ENCODE peak calls at places on chromosomes 13 and 19, in six cellular contexts. One of them, this sample, is unnamed.

GRCh38 chr19:4636151-4636717 is 3.1 kb upstream of the TNFAIP8L1 start:
- DNase-seq in GM23248: peak; percentile 74
- DNase-seq in mesenchymal stem cell: peak; percentile 52
- DNase-seq in mammary epithelial cell: peak; percentile 21
- DNase-seq in colonic mucosa: peak; percentile 65
- DNase-seq in endothelial cell of umbilical vein: peak; percentile 50
- DNase-seq in this sample: peak; percentile 60

GRCh38 chr19:37998801-37999308 is 91.8 kb downstream of the SIPA1L3 start:
- DNase-seq in GM23248: no peak
- DNase-seq in mesenchymal stem cell: no peak
- DNase-seq in mammary epithelial cell: no peak
- DNase-seq in colonic mucosa: no peak
- DNase-seq in endothelial cell of umbilical vein: no peak
- DNase-seq in this sample: no peak

GRCh38 chr13:48266967-48267639 is 34.1 kb downstream of the ITM2B start:
- DNase-seq in GM23248: peak; percentile 15
- DNase-seq in mesenchymal stem cell: no peak
- DNase-seq in mammary epithelial cell: no peak
- DNase-seq in colonic mucosa: no peak
- DNase-seq in endothelial cell of umbilical vein: no peak
- DNase-seq in this sample: peak; percentile 39

GRCh38 chr19:47110521-47111080 is 3.0 kb downstream of the ZC3H4 start:
- DNase-seq in GM23248: peak; percentile 25
- DNase-seq in mesenchymal stem cell: no peak
- DNase-seq in mammary epithelial cell: peak; percentile 24
- DNase-seq in colonic mucosa: peak; percentile 50
- DNase-seq in endothelial cell of umbilical vein: peak; percentile 30
- DNase-seq in this sample: peak; percentile 35

GRCh38 chr19:18377026-18377425 is 8.9 kb upstream of the GDF15 start:
- DNase-seq in GM23248: no peak
- DNase-seq in mesenchymal stem cell: no peak
- DNase-seq in mammary epithelial cell: no peak
- DNase-seq in colonic mucosa: peak; percentile 60
- DNase-seq in endothelial cell of umbilical vein: no peak
- DNase-seq in this sample: no peak

GRCh38 chr13:48891586-48891985 is 84.1 kb upstream of the FNDC3A start:
- DNase-seq in GM23248: peak; percentile 68
- DNase-seq in mesenchymal stem cell: peak; percentile 82
- DNase-seq in mammary epithelial cell: peak; percentile 81
- DNase-seq in colonic mucosa: no peak
- DNase-seq in endothelial cell of umbilical vein: peak; percentile 82
- DNase-seq in this sample: no peak

GRCh38 chr13:50713849-50714248 is 129.6 kb downstream of the DLEU7 start:
- DNase-seq in GM23248: peak; percentile 78
- DNase-seq in mesenchymal stem cell: peak; percentile 95
- DNase-seq in mammary epithelial cell: peak; percentile 81
- DNase-seq in colonic mucosa: peak; percentile 19
- DNase-seq in endothelial cell of umbilical vein: no peak
- DNase-seq in this sample: no peak

GRCh38 chr13:100644328-100644727 is 30.3 kb downstream of the TMTC4 start:
- DNase-seq in GM23248: no peak
- DNase-seq in mesenchymal stem cell: no peak
- DNase-seq in mammary epithelial cell: no peak
- DNase-seq in colonic mucosa: no peak
- DNase-seq in endothelial cell of umbilical vein: no peak
- DNase-seq in this sample: peak; percentile 5

GRCh38 chr13:22447132-22447886 is 733.5 kb upstream of the SGCG start:
- DNase-seq in GM23248: no peak
- DNase-seq in mesenchymal stem cell: no peak
- DNase-seq in mammary epithelial cell: no peak
- DNase-seq in colonic mucosa: no peak
- DNase-seq in endothelial cell of umbilical vein: no peak
- DNase-seq in this sample: peak; percentile 86

GRCh38 chr13:40613192-40613818 is 53.1 kb downstream of the FOXO1 start:
- DNase-seq in GM23248: no peak
- DNase-seq in mesenchymal stem cell: no peak
- DNase-seq in mammary epithelial cell: no peak
- DNase-seq in colonic mucosa: peak; percentile 46
- DNase-seq in endothelial cell of umbilical vein: peak; percentile 70
- DNase-seq in this sample: no peak

GRCh38 chr13:39527961-39528720 is 74.9 kb downstream of the LHFPL6 start:
- DNase-seq in GM23248: peak; percentile 97
- DNase-seq in mesenchymal stem cell: peak; percentile 86
- DNase-seq in mammary epithelial cell: peak; percentile 79
- DNase-seq in colonic mucosa: no peak
- DNase-seq in endothelial cell of umbilical vein: peak; percentile 80
- DNase-seq in this sample: peak; percentile 53

GRCh38 chr13:44431150-44431549 is 57.5 kb downstream of the SERP2 start:
- DNase-seq in GM23248: no peak
- DNase-seq in mesenchymal stem cell: no peak
- DNase-seq in mammary epithelial cell: no peak
- DNase-seq in colonic mucosa: peak; percentile 78
- DNase-seq in endothelial cell of umbilical vein: no peak
- DNase-seq in this sample: peak; percentile 34

GRCh38 chr19:54209748-54210494 is 9.3 kb downstream of the RPS9 start:
- DNase-seq in GM23248: peak; percentile 96
- DNase-seq in mesenchymal stem cell: peak; percentile 98
- DNase-seq in mammary epithelial cell: peak; percentile 92
- DNase-seq in colonic mucosa: peak; percentile 97
- DNase-seq in endothelial cell of umbilical vein: peak; percentile 96
- DNase-seq in this sample: peak; percentile 36

GRCh38 chr19:35404879-35405622 is 34.2 kb downstream of the GPR42 start:
- DNase-seq in GM23248: peak; percentile 99
- DNase-seq in mesenchymal stem cell: peak; percentile 90
- DNase-seq in mammary epithelial cell: peak; percentile 98
- DNase-seq in colonic mucosa: no peak
- DNase-seq in endothelial cell of umbilical vein: no peak
- DNase-seq in this sample: peak; percentile 97

GRCh38 chr13:65468628-65469027 is 1761.5 kb downstream of the PCDH9 start:
- DNase-seq in GM23248: no peak
- DNase-seq in mesenchymal stem cell: peak; percentile 6
- DNase-seq in mammary epithelial cell: no peak
- DNase-seq in colonic mucosa: no peak
- DNase-seq in endothelial cell of umbilical vein: no peak
- DNase-seq in this sample: no peak

GRCh38 chr19:18008814-18009213 is 844 bp downstream of the ARRDC2 start:
- DNase-seq in GM23248: no peak
- DNase-seq in mesenchymal stem cell: no peak
- DNase-seq in mammary epithelial cell: no peak
- DNase-seq in colonic mucosa: no peak
- DNase-seq in endothelial cell of umbilical vein: no peak
- DNase-seq in this sample: no peak

GRCh38 chr19:18007939-18008673 is at the start of gene ARRDC2:
- DNase-seq in GM23248: peak; percentile 96
- DNase-seq in mesenchymal stem cell: peak; percentile 91
- DNase-seq in mammary epithelial cell: peak; percentile 84
- DNase-seq in colonic mucosa: peak; percentile 93
- DNase-seq in endothelial cell of umbilical vein: peak; percentile 92
- DNase-seq in this sample: peak; percentile 94

GRCh38 chr13:28679628-28680027 is 20.7 kb downstream of the POMP start:
- DNase-seq in GM23248: peak; percentile 61
- DNase-seq in mesenchymal stem cell: peak; percentile 37
- DNase-seq in mammary epithelial cell: no peak
- DNase-seq in colonic mucosa: no peak
- DNase-seq in endothelial cell of umbilical vein: peak; percentile 33
- DNase-seq in this sample: no peak

GRCh38 chr13:95083758-95084157 is 217.5 kb downstream of the ABCC4 start:
- DNase-seq in GM23248: peak; percentile 84
- DNase-seq in mesenchymal stem cell: peak; percentile 85
- DNase-seq in mammary epithelial cell: peak; percentile 65
- DNase-seq in colonic mucosa: no peak
- DNase-seq in endothelial cell of umbilical vein: peak; percentile 86
- DNase-seq in this sample: no peak

GRCh38 chr13:95091755-95092154 is 209.5 kb downstream of the ABCC4 start:
- DNase-seq in GM23248: no peak
- DNase-seq in mesenchymal stem cell: no peak
- DNase-seq in mammary epithelial cell: no peak
- DNase-seq in colonic mucosa: no peak
- DNase-seq in endothelial cell of umbilical vein: no peak
- DNase-seq in this sample: no peak

DNA sequence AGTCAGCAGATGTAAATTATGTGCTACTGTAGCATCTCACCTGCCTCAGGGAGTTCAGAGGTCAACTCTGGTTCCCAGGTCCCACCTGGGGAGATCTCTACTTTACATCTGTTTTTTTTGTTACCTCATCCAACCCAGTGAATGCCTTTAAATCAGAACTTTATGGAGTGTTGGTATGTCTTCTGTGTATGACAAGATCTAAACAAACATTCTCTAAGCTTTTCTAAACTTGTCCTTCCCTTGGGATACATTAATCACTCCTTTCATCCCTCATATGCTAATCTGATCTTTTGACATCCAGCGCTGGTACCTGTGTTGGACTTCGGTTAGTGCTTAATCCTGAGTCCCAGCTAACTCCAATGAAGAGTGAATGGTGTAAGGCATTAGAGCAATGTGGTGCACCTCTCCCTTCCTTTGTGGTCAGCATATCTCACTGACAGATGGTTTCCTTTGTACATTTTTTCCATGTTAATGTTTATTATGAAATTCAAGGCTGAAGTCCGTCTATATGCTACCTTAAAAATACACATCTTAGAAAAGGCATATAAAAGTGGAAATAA is 213.4 kb downstream of the ABCC4 start:
- DNase-seq in GM23248: peak; percentile 8
- DNase-seq in mesenchymal stem cell: peak; percentile 51
- DNase-seq in mammary epithelial cell: peak; percentile 34
- DNase-seq in colonic mucosa: no peak
- DNase-seq in endothelial cell of umbilical vein: peak; percentile 83
- DNase-seq in this sample: no peak
- H3K9ac ChIP-seq in GM23248: no peak overlapping the region
- H3K9ac ChIP-seq in mesenchymal stem cell: no peak overlapping the region
- H3K9ac ChIP-seq in mammary epithelial cell: no peak overlapping the region
- H3K9ac ChIP-seq in colonic mucosa: no peak overlapping the region
- H3K9ac ChIP-seq in endothelial cell of umbilical vein: no peak overlapping the region
- H3K9ac ChIP-seq in this sample: no peak overlapping the region

DNA sequence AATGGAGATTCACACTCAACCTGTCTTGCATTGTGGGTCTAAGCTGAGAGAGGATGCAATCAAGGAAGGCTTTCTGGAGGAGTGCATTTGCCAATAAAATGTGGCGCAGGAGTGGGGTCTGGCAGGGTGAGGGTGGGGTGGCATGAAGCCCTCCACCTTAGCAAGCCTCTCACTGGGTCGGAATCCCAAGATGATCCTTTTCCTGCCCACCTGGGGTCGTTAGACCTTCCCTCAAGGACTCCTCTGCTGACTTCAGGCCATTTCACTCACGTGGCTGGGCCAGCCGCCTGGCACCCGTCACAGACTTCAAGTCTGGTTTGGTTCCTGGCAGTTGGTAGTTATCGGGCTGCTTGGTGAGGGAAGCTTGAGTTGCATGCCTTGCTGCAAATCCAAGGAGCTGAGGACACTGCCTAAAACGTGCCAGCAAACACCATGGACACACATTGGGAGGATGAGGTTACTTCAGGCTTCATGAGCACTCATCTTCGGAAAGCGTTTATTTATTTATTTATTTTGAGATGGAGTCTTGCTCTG is 2.5 kb downstream of the GPI start:
- DNase-seq in GM23248: no peak
- DNase-seq in mesenchymal stem cell: no peak
- DNase-seq in mammary epithelial cell: no peak
- DNase-seq in colonic mucosa: no peak
- DNase-seq in endothelial cell of umbilical vein: no peak
- DNase-seq in this sample: no peak
- H3K9ac ChIP-seq in GM23248: no peak overlapping the region
- H3K9ac ChIP-seq in mesenchymal stem cell: no peak overlapping the region
- H3K9ac ChIP-seq in mammary epithelial cell: no peak overlapping the region
- H3K9ac ChIP-seq in colonic mucosa: no peak overlapping the region
- H3K9ac ChIP-seq in endothelial cell of umbilical vein: no peak overlapping the region
- H3K9ac ChIP-seq in this sample: no peak overlapping the region

GRCh38 chr13:27449936-27450828 is at the start of gene MTIF3:
- DNase-seq in GM23248: peak; percentile 94
- DNase-seq in mesenchymal stem cell: peak; percentile 92
- DNase-seq in mammary epithelial cell: peak; percentile 94
- DNase-seq in colonic mucosa: peak; percentile 97
- DNase-seq in endothelial cell of umbilical vein: peak; percentile 92
- DNase-seq in this sample: peak; percentile 97

GRCh38 chr13:27448308-27448707 is 2.1 kb downstream of the MTIF3 start:
- DNase-seq in GM23248: no peak
- DNase-seq in mesenchymal stem cell: no peak
- DNase-seq in mammary epithelial cell: no peak
- DNase-seq in colonic mucosa: no peak
- DNase-seq in endothelial cell of umbilical vein: no peak
- DNase-seq in this sample: no peak

GRCh38 chr13:27450921-27451461 is 627 bp upstream of the MTIF3 start:
- DNase-seq in GM23248: peak; percentile 75
- DNase-seq in mesenchymal stem cell: peak; percentile 76
- DNase-seq in mammary epithelial cell: peak; percentile 75
- DNase-seq in colonic mucosa: peak; percentile 57
- DNase-seq in endothelial cell of umbilical vein: peak; percentile 33
- DNase-seq in this sample: peak; percentile 23

GRCh38 chr13:27446986-27447583 is 3.3 kb downstream of the MTIF3 start:
- DNase-seq in GM23248: no peak
- DNase-seq in mesenchymal stem cell: no peak
- DNase-seq in mammary epithelial cell: no peak
- DNase-seq in colonic mucosa: no peak
- DNase-seq in endothelial cell of umbilical vein: peak; percentile 69
- DNase-seq in this sample: no peak

DNA sequence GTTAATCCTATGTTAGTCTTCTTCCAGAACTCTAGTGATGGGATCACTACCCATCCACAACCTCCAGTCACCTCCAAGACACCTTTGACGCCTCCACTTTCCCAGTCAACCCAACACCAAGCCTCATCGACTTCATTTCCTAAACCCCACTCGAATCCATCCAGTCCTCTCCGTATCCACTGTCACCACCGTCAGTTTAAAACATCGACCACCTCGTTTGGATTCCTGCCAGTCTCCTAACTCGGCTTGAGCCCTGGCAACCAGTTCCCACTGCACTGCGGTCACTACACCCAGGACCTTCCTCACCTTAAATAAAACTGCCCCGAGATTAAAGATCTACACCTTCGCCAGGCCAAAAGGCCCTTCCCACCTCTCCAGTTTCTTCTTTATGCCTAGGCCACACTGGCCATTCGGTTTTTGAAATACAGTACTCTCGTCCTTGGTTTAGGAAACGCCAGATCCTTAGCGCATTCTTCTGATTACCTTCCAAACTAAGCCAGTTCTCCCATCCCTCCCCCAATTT is 1.2 kb downstream of the MTIF3 start:
- DNase-seq in GM23248: no peak
- DNase-seq in mesenchymal stem cell: no peak
- DNase-seq in mammary epithelial cell: peak; percentile 29
- DNase-seq in colonic mucosa: no peak
- DNase-seq in endothelial cell of umbilical vein: no peak
- DNase-seq in this sample: no peak
- H3K9ac ChIP-seq in GM23248: peak overlapping the region; percentile 86
- H3K9ac ChIP-seq in mesenchymal stem cell: peak overlapping the region; percentile 96
- H3K9ac ChIP-seq in mammary epithelial cell: peak overlapping the region; percentile 75
- H3K9ac ChIP-seq in colonic mucosa: peak overlapping the region; percentile 84
- H3K9ac ChIP-seq in endothelial cell of umbilical vein: peak overlapping the region; percentile 73
- H3K9ac ChIP-seq in this sample: peak overlapping the region; percentile 93

DNA sequence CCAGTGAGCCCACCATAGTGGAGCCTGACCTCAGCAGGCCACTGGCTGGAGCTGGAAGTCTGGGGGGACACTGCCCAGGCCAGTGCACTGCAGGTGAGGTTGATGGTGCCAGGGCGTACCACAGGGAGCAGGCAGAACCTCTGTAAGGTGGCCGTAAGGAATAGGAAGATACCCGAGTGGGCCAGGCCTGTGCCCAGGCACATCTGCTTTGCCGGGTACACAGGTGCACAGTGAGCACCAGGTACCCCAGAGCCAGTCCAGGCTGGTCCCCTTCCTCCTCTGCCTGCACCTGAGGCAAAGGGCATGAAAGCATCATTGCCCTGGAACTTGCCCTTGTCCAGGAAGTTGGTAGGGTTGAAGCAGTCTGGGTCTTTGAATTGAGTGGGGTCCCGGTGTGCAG is 9.5 kb downstream of the EGLN2 start:
- DNase-seq in GM23248: no peak
- DNase-seq in mesenchymal stem cell: no peak
- DNase-seq in mammary epithelial cell: no peak
- DNase-seq in colonic mucosa: no peak
- DNase-seq in endothelial cell of umbilical vein: no peak
- DNase-seq in this sample: no peak
- H3K9ac ChIP-seq in GM23248: no peak overlapping the region
- H3K9ac ChIP-seq in mesenchymal stem cell: no peak overlapping the region
- H3K9ac ChIP-seq in mammary epithelial cell: no peak overlapping the region
- H3K9ac ChIP-seq in colonic mucosa: no peak overlapping the region
- H3K9ac ChIP-seq in endothelial cell of umbilical vein: no peak overlapping the region
- H3K9ac ChIP-seq in this sample: no peak overlapping the region

This sample was measured in mesendoderm.